ENCODE peak calls at places on chromosomes 13 and 19, in nine cellular contexts. One of them, this sample, is unnamed.

GRCh38 chr13:33494596-33495214 is 209.2 kb upstream of the STARD13 start:
- DNase-seq in Caco-2: no peak
- DNase-seq in heart right ventricle: no peak
- DNase-seq in AG04450: peak; percentile 84
- DNase-seq in thoracic aorta: no peak
- DNase-seq in ascending aorta: no peak
- DNase-seq in mucosa of descending colon: no peak
- DNase-seq in AG09309: no peak
- DNase-seq in cardiac fibroblast: peak; percentile 96
- DNase-seq in this sample: peak; percentile 80

GRCh38 chr13:73653688-73654087 is 480.5 kb downstream of the KLF12 start:
- DNase-seq in Caco-2: no peak
- DNase-seq in cardiac fibroblast: no peak
- DNase-seq in heart right ventricle: no peak
- DNase-seq in AG09309: no peak
- DNase-seq in mucosa of descending colon: no peak
- DNase-seq in AG04450: no peak
- DNase-seq in thoracic aorta: no peak
- DNase-seq in ascending aorta: no peak
- DNase-seq in this sample: no peak

GRCh38 chr19:58570770-58571574 is 2.2 kb downstream of the MZF1 start:
- DNase-seq in AG09309: no peak
- DNase-seq in ascending aorta: no peak
- DNase-seq in AG04450: no peak
- DNase-seq in heart right ventricle: no peak
- DNase-seq in mucosa of descending colon: peak; percentile 61
- DNase-seq in cardiac fibroblast: no peak
- DNase-seq in Caco-2: no peak
- DNase-seq in thoracic aorta: no peak
- DNase-seq in this sample: no peak

GRCh38 chr13:57624565-57625435 is 6.7 kb upstream of the PCDH17 start:
- DNase-seq in Caco-2: peak; percentile 47
- DNase-seq in cardiac fibroblast: peak; percentile 68
- DNase-seq in thoracic aorta: no peak
- DNase-seq in ascending aorta: no peak
- DNase-seq in AG09309: no peak
- DNase-seq in mucosa of descending colon: no peak
- DNase-seq in AG04450: no peak
- DNase-seq in heart right ventricle: no peak
- DNase-seq in this sample: peak; percentile 52

GRCh38 chr13:46738055-46738454 is 58.9 kb downstream of the ESD start:
- DNase-seq in AG09309: no peak
- DNase-seq in thoracic aorta: no peak
- DNase-seq in ascending aorta: no peak
- DNase-seq in heart right ventricle: no peak
- DNase-seq in Caco-2: no peak
- DNase-seq in mucosa of descending colon: no peak
- DNase-seq in cardiac fibroblast: peak; percentile 38
- DNase-seq in AG04450: no peak
- DNase-seq in this sample: no peak

GRCh38 chr19:4474504-4475136 is 2.5 kb downstream of the HDGFL2 start:
- DNase-seq in ascending aorta: no peak
- DNase-seq in AG04450: no peak
- DNase-seq in AG09309: no peak
- DNase-seq in cardiac fibroblast: peak; percentile 73
- DNase-seq in heart right ventricle: no peak
- DNase-seq in Caco-2: no peak
- DNase-seq in thoracic aorta: no peak
- DNase-seq in mucosa of descending colon: no peak
- DNase-seq in this sample: peak; percentile 49

GRCh38 chr19:14475251-14476073 is at the start of gene PTGER1:
- DNase-seq in AG09309: no peak
- DNase-seq in Caco-2: no peak
- DNase-seq in cardiac fibroblast: peak; percentile 36
- DNase-seq in heart right ventricle: no peak
- DNase-seq in thoracic aorta: no peak
- DNase-seq in AG04450: no peak
- DNase-seq in mucosa of descending colon: peak; percentile 60
- DNase-seq in ascending aorta: no peak
- DNase-seq in this sample: no peak

GRCh38 chr19:8208119-8208709 is 956 bp upstream of the CERS4 start:
- DNase-seq in mucosa of descending colon: no peak
- DNase-seq in cardiac fibroblast: no peak
- DNase-seq in heart right ventricle: peak; percentile 27
- DNase-seq in Caco-2: peak; percentile 41
- DNase-seq in AG04450: no peak
- DNase-seq in AG09309: no peak
- DNase-seq in ascending aorta: no peak
- DNase-seq in thoracic aorta: no peak
- DNase-seq in this sample: no peak

GRCh38 chr19:44608391-44608821 is 5.0 kb upstream of the IGSF23 start:
- DNase-seq in ascending aorta: no peak
- DNase-seq in thoracic aorta: no peak
- DNase-seq in Caco-2: no peak
- DNase-seq in mucosa of descending colon: no peak
- DNase-seq in AG09309: no peak
- DNase-seq in AG04450: no peak
- DNase-seq in heart right ventricle: no peak
- DNase-seq in cardiac fibroblast: peak; percentile 23
- DNase-seq in this sample: no peak

GRCh38 chr13:99087954-99088491 is 110.2 kb upstream of the DOCK9 start:
- DNase-seq in thoracic aorta: no peak
- DNase-seq in AG09309: no peak
- DNase-seq in ascending aorta: no peak
- DNase-seq in heart right ventricle: no peak
- DNase-seq in mucosa of descending colon: no peak
- DNase-seq in AG04450: no peak
- DNase-seq in cardiac fibroblast: no peak
- DNase-seq in Caco-2: peak; percentile 43
- DNase-seq in this sample: no peak

GRCh38 chr19:383922-384800 is 24.8 kb downstream of the C2CD4C start:
- DNase-seq in mucosa of descending colon: no peak
- DNase-seq in Caco-2: no peak
- DNase-seq in ascending aorta: no peak
- DNase-seq in cardiac fibroblast: peak; percentile 15
- DNase-seq in heart right ventricle: peak; percentile 45
- DNase-seq in AG09309: no peak
- DNase-seq in thoracic aorta: no peak
- DNase-seq in AG04450: no peak
- DNase-seq in this sample: no peak

GRCh38 chr13:49329831-49330545 is 82.3 kb downstream of the CDADC1 start:
- DNase-seq in heart right ventricle: no peak
- DNase-seq in cardiac fibroblast: no peak
- DNase-seq in mucosa of descending colon: no peak
- DNase-seq in thoracic aorta: no peak
- DNase-seq in AG09309: no peak
- DNase-seq in Caco-2: no peak
- DNase-seq in ascending aorta: no peak
- DNase-seq in AG04450: no peak
- DNase-seq in this sample: no peak

GRCh38 chr13:51763486-51763885 is 40.5 kb downstream of the DHRS12 start:
- DNase-seq in cardiac fibroblast: no peak
- DNase-seq in heart right ventricle: no peak
- DNase-seq in mucosa of descending colon: no peak
- DNase-seq in AG09309: no peak
- DNase-seq in ascending aorta: no peak
- DNase-seq in Caco-2: no peak
- DNase-seq in AG04450: no peak
- DNase-seq in thoracic aorta: no peak
- DNase-seq in this sample: no peak

GRCh38 chr13:81487151-81487550 is 1146.2 kb upstream of the SPRY2 start:
- DNase-seq in ascending aorta: no peak
- DNase-seq in cardiac fibroblast: peak; percentile 6
- DNase-seq in mucosa of descending colon: no peak
- DNase-seq in Caco-2: peak; percentile 58
- DNase-seq in thoracic aorta: no peak
- DNase-seq in heart right ventricle: no peak
- DNase-seq in AG09309: no peak
- DNase-seq in AG04450: no peak
- DNase-seq in this sample: peak; percentile 0
- TF ChIP-seq CTCF in ascending aorta: no peak
- TF ChIP-seq CTCF in cardiac fibroblast: no peak
- TF ChIP-seq CTCF in mucosa of descending colon: no peak
- TF ChIP-seq CTCF in Caco-2: peak; percentile 74
- TF ChIP-seq CTCF in thoracic aorta: no peak
- TF ChIP-seq CTCF in heart right ventricle: no peak
- TF ChIP-seq CTCF in AG09309: no peak
- TF ChIP-seq CTCF in AG04450: no peak
- TF ChIP-seq CTCF in this sample: peak; percentile 43

DNA sequence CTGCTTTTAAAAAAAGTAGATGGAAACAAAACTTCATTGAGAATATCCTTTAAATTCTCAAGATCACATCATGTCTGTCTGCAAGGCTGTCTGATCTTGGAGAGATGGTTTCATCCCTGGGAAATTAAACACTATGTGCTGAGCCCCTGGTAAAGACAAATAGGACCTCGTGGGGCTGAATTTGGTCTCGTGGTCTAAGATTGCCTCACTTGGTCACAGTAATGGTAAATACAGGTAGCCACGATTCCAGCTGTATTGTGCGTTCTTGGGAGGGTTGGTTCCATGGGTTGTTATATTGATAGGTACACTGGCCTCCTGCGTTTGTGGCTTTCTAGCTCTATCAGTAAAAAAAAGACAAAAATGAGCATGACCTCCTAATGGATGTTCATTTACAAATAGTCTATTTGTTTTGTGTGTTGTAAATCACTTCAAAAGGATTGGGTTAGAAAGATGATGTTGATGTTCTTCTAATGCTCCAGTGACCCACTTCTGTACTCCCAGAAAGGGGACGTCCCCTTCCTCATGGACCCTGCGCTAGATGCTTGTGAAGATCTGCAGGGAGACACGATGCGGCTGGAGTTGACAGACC is 1.7 kb downstream of the CEBPG start:
- DNase-seq in heart right ventricle: no peak
- DNase-seq in AG04450: no peak
- DNase-seq in cardiac fibroblast: no peak
- DNase-seq in ascending aorta: no peak
- DNase-seq in thoracic aorta: no peak
- DNase-seq in mucosa of descending colon: no peak
- DNase-seq in Caco-2: no peak
- DNase-seq in AG09309: no peak
- DNase-seq in this sample: no peak
- H3K4me3 ChIP-seq in heart right ventricle: peak overlapping the region; percentile 89
- H3K4me3 ChIP-seq in AG04450: peak overlapping the region; percentile 94
- H3K4me3 ChIP-seq in cardiac fibroblast: no peak overlapping the region
- H3K4me3 ChIP-seq in ascending aorta: peak overlapping the region; percentile 87
- H3K4me3 ChIP-seq in thoracic aorta: peak overlapping the region; percentile 92
- H3K4me3 ChIP-seq in mucosa of descending colon: no peak overlapping the region
- H3K4me3 ChIP-seq in Caco-2: peak overlapping the region; percentile 65
- H3K4me3 ChIP-seq in AG09309: peak overlapping the region; percentile 57
- H3K4me3 ChIP-seq in this sample: peak overlapping the region; percentile 65

GRCh38 chr19:18571564-18572344 is at the start of gene UBA52:
- DNase-seq in thoracic aorta: peak; percentile 93
- DNase-seq in Caco-2: peak; percentile 97
- DNase-seq in ascending aorta: peak; percentile 92
- DNase-seq in cardiac fibroblast: peak; percentile 98
- DNase-seq in heart right ventricle: peak; percentile 98
- DNase-seq in mucosa of descending colon: peak; percentile 99
- DNase-seq in AG09309: peak; percentile 72
- DNase-seq in AG04450: peak; percentile 91
- DNase-seq in this sample: peak; percentile 90

GRCh38 chr19:18566953-18567352 is 4.7 kb upstream of the UBA52 start:
- DNase-seq in cardiac fibroblast: no peak
- DNase-seq in mucosa of descending colon: no peak
- DNase-seq in AG09309: no peak
- DNase-seq in AG04450: no peak
- DNase-seq in Caco-2: no peak
- DNase-seq in heart right ventricle: no peak
- DNase-seq in thoracic aorta: no peak
- DNase-seq in ascending aorta: no peak
- DNase-seq in this sample: no peak

GRCh38 chr19:18568367-18568766 is 3.3 kb upstream of the UBA52 start:
- DNase-seq in AG04450: no peak
- DNase-seq in heart right ventricle: no peak
- DNase-seq in AG09309: no peak
- DNase-seq in cardiac fibroblast: no peak
- DNase-seq in mucosa of descending colon: no peak
- DNase-seq in ascending aorta: no peak
- DNase-seq in Caco-2: no peak
- DNase-seq in thoracic aorta: no peak
- DNase-seq in this sample: no peak
- TF ChIP-seq CTCF in AG04450: no peak
- TF ChIP-seq CTCF in heart right ventricle: no peak
- TF ChIP-seq CTCF in AG09309: no peak
- TF ChIP-seq CTCF in cardiac fibroblast: no peak
- TF ChIP-seq CTCF in mucosa of descending colon: no peak
- TF ChIP-seq CTCF in ascending aorta: no peak
- TF ChIP-seq CTCF in Caco-2: no peak
- TF ChIP-seq CTCF in thoracic aorta: no peak
- TF ChIP-seq CTCF in this sample: no peak

GRCh38 chr19:41937976-41938375 is 9.7 kb upstream of the ERFL start:
- DNase-seq in Caco-2: no peak
- DNase-seq in thoracic aorta: no peak
- DNase-seq in cardiac fibroblast: no peak
- DNase-seq in heart right ventricle: no peak
- DNase-seq in AG09309: no peak
- DNase-seq in mucosa of descending colon: peak; percentile 36
- DNase-seq in AG04450: no peak
- DNase-seq in ascending aorta: no peak
- DNase-seq in this sample: no peak
- H3K4me3 ChIP-seq in Caco-2: no peak overlapping the region
- H3K4me3 ChIP-seq in thoracic aorta: no peak overlapping the region
- H3K4me3 ChIP-seq in cardiac fibroblast: no peak overlapping the region
- H3K4me3 ChIP-seq in heart right ventricle: no peak overlapping the region
- H3K4me3 ChIP-seq in AG09309: no peak overlapping the region
- H3K4me3 ChIP-seq in mucosa of descending colon: no peak overlapping the region
- H3K4me3 ChIP-seq in AG04450: no peak overlapping the region
- H3K4me3 ChIP-seq in ascending aorta: no peak overlapping the region
- H3K4me3 ChIP-seq in this sample: no peak overlapping the region

GRCh38 chr13:45361596-45362206 is 20.7 kb upstream of the TPT1 start:
- DNase-seq in mucosa of descending colon: no peak
- DNase-seq in heart right ventricle: no peak
- DNase-seq in Caco-2: no peak
- DNase-seq in thoracic aorta: no peak
- DNase-seq in AG09309: no peak
- DNase-seq in ascending aorta: no peak
- DNase-seq in AG04450: no peak
- DNase-seq in cardiac fibroblast: no peak
- DNase-seq in this sample: no peak

GRCh38 chr13:45364876-45365557 is 24.0 kb upstream of the TPT1 start:
- DNase-seq in ascending aorta: no peak
- DNase-seq in AG09309: no peak
- DNase-seq in heart right ventricle: no peak
- DNase-seq in Caco-2: no peak
- DNase-seq in cardiac fibroblast: no peak
- DNase-seq in mucosa of descending colon: no peak
- DNase-seq in AG04450: no peak
- DNase-seq in thoracic aorta: no peak
- DNase-seq in this sample: no peak

GRCh38 chr13:45367358-45367757 is 26.4 kb upstream of the TPT1 start:
- DNase-seq in thoracic aorta: peak; percentile 29
- DNase-seq in mucosa of descending colon: peak; percentile 90
- DNase-seq in cardiac fibroblast: peak; percentile 73
- DNase-seq in AG04450: peak; percentile 45
- DNase-seq in Caco-2: peak; percentile 72
- DNase-seq in ascending aorta: peak; percentile 60
- DNase-seq in AG09309: peak; percentile 60
- DNase-seq in heart right ventricle: peak; percentile 24
- DNase-seq in this sample: peak; percentile 56

GRCh38 chr13:45365558-45365885 is 24.5 kb upstream of the TPT1 start:
- DNase-seq in AG04450: no peak
- DNase-seq in AG09309: no peak
- DNase-seq in Caco-2: no peak
- DNase-seq in heart right ventricle: no peak
- DNase-seq in thoracic aorta: no peak
- DNase-seq in ascending aorta: no peak
- DNase-seq in cardiac fibroblast: no peak
- DNase-seq in mucosa of descending colon: no peak
- DNase-seq in this sample: no peak

GRCh38 chr13:45362939-45363338 is 22.0 kb upstream of the TPT1 start:
- DNase-seq in ascending aorta: no peak
- DNase-seq in mucosa of descending colon: no peak
- DNase-seq in heart right ventricle: no peak
- DNase-seq in Caco-2: no peak
- DNase-seq in thoracic aorta: no peak
- DNase-seq in cardiac fibroblast: no peak
- DNase-seq in AG04450: no peak
- DNase-seq in AG09309: no peak
- DNase-seq in this sample: no peak
- TF ChIP-seq CTCF in ascending aorta: no peak
- TF ChIP-seq CTCF in mucosa of descending colon: no peak
- TF ChIP-seq CTCF in heart right ventricle: no peak
- TF ChIP-seq CTCF in Caco-2: peak; percentile 37
- TF ChIP-seq CTCF in thoracic aorta: no peak
- TF ChIP-seq CTCF in cardiac fibroblast: no peak
- TF ChIP-seq CTCF in AG04450: no peak
- TF ChIP-seq CTCF in AG09309: no peak
- TF ChIP-seq CTCF in this sample: no peak